ENCODE peak calls at places on chromosomes 11 and 22, in ten cellular contexts. O is nephron progenitor cell; X is AG10803; W is activated T-helper 1 cell treated with Interleukin-2 at 50 U/mL for 16 hours; H is effector memory CD8-positive, alpha-beta T cell; Q is left ventricle myocardium inferior; N is activated T-cell treated with anti-CD3 and anti-CD28 coated beads for 24 hours; U is Right ventricle myocardium inferior; J is uterus; D is GM12865. C is an unnamed sample.

GRCh38 chr22:19590696-19591095 is 66.5 kb upstream of the CLDN5 start:
- DNase-seq in N (no peak), H (no peak), U (no peak), W (no peak), X (no peak), O (no peak), Q (no peak), D (no peak), J (no peak), C (no peak)

GRCh38 chr11:12752868-12753267 is 78.6 kb downstream of the TEAD1 start:
- DNase-seq in X (no peak), Q (no peak), O (no peak), J (no peak), U (no peak), W (no peak), N (no peak), H (no peak), D (no peak), C (no peak)

GRCh38 chr11:65185869-65186341 is 4.2 kb downstream of the CAPN1 start:
- DNase-seq in N (no peak), O (no peak), Q (no peak), U (peak), W (no peak), H (no peak), D (no peak), J (no peak), X (no peak), C (peak)

GRCh38 chr22:37082251-37082650 is 27.3 kb downstream of the TMPRSS6 start:
- DNase-seq in N (no peak), W (no peak), Q (no peak), X (no peak), U (no peak), H (no peak), O (no peak), D (no peak), J (no peak), C (no peak)

GRCh38 chr11:69298778-69299461 is 5.0 kb downstream of the MYEOV start:
- DNase-seq in D (no peak), X (no peak), U (peak), N (no peak), Q (no peak), H (no peak), J (no peak), O (no peak), W (no peak), C (no peak)

GRCh38 chr11:71212871-71213559 is 39.4 kb downstream of the SHANK2 start:
- DNase-seq in H (no peak), X (peak), N (no peak), J (no peak), W (no peak), Q (peak), D (no peak), O (no peak), U (peak), C (peak)

GRCh38 chr11:2694495-2694894 is 5.3 kb downstream of the KCNQ1OT1 start:
- DNase-seq in U (no peak), D (peak), W (no peak), N (no peak), H (no peak), X (no peak), J (no peak), O (no peak), Q (no peak), C (no peak)

GRCh38 chr22:47277001-47277400 is 514.6 kb downstream of the TBC1D22A start:
- DNase-seq in O (no peak), X (no peak), U (no peak), N (no peak), H (no peak), W (no peak), J (no peak), D (no peak), Q (no peak), C (no peak)

GRCh38 chr11:74770456-74770855 is 21.8 kb downstream of the RNF169 start:
- DNase-seq in N (no peak), J (no peak), D (peak), X (no peak), U (no peak), Q (no peak), H (no peak), O (no peak), W (no peak), C (no peak)

GRCh38 chr11:40722179-40722795 is 737.2 kb downstream of the LRRC4C start:
- DNase-seq in N (no peak), O (peak), J (no peak), Q (no peak), U (no peak), H (no peak), X (peak), D (peak), W (no peak), C (no peak)

GRCh38 chr11:64766881-64767280 is 7.1 kb upstream of the PYGM start:
- DNase-seq in U (no peak), H (no peak), N (no peak), D (no peak), O (no peak), W (no peak), Q (no peak), X (no peak), J (no peak), C (no peak)

GRCh38 chr11:43010042-43010441 is 301.8 kb upstream of the API5 start:
- DNase-seq in H (no peak), W (no peak), U (no peak), Q (no peak), O (no peak), J (no peak), X (no peak), D (no peak), N (no peak), C (no peak)

GRCh38 chr11:46390331-46391171 is 1.0 kb downstream of the CHRM4 start:
- DNase-seq in H (no peak), X (no peak), J (no peak), O (no peak), U (no peak), Q (no peak), N (no peak), D (no peak), W (no peak), C (no peak)

GRCh38 chr11:87290304-87290922 is 252.7 kb downstream of the TMEM135 start:
- DNase-seq in N (no peak), J (no peak), W (no peak), X (peak), H (no peak), U (no peak), O (peak), D (peak), Q (no peak), C (no peak)

GRCh38 chr11:1502971-1503707 is 16.6 kb upstream of the MOB2 start:
- DNase-seq in D (no peak), Q (peak), W (no peak), U (peak), J (peak), N (no peak), O (no peak), H (no peak), X (no peak), C (no peak)

GRCh38 chr11:64306876-64307622 is 1.7 kb downstream of the ESRRA start:
- DNase-seq in O (no peak), Q (no peak), X (peak), N (no peak), W (no peak), U (peak), D (peak), H (no peak), J (no peak), C (peak)

GRCh38 chr22:29477919-29478318 is 2.1 kb upstream of the NEFH start:
- DNase-seq in D (no peak), U (no peak), Q (no peak), N (no peak), W (no peak), J (no peak), H (no peak), O (no peak), X (no peak), C (no peak)

GRCh38 chr11:117691501-117691900 is 105.5 kb downstream of the DSCAML1 start:
- DNase-seq in N (no peak), D (no peak), J (no peak), Q (no peak), U (no peak), H (no peak), X (no peak), O (no peak), W (no peak), C (no peak)

GRCh38 chr11:133842730-133843129 is 2.6 kb downstream of the SPATA19 start:
- DNase-seq in J (no peak), W (no peak), D (no peak), N (no peak), X (no peak), H (no peak), O (no peak), Q (no peak), U (no peak), C (no peak)

GRCh38 chr11:122758974-122759373 is 79.3 kb upstream of the CRTAM start:
- DNase-seq in D (no peak), J (no peak), W (no peak), H (no peak), X (peak), U (no peak), N (no peak), Q (no peak), O (no peak), C (no peak)